ENCODE peak calls at places on chromosome 10, in six cellular contexts. S is T1000, A is OCI-LY7, J is testis, K is NCI-H1105, F is endothelial cell. X is an unnamed sample.

GRCh38 chr10:1267568-1267967 is 211.4 kb downstream of the WDR37 start:
- DNase-seq in J (no peak), F (no peak), A (no peak), S (no peak), K (no peak), X (no peak)

GRCh38 chr10:2992401-2993198 is 74.7 kb upstream of the PFKP start:
- DNase-seq in J (no peak), A (no peak), S (no peak), K (no peak), F (no peak), X (no peak)

GRCh38 chr10:59135275-59135674 is 41.2 kb upstream of the PHYHIPL start:
- DNase-seq in K (no peak), J (no peak), S (no peak), A (no peak), F (no peak), X (no peak)

GRCh38 chr10:24622781-24623301 is 100.8 kb downstream of the ARHGAP21 start:
- DNase-seq in F (no peak), A (peak; percentile 78), K (no peak), S (no peak), J (no peak), X (peak; percentile 87)

GRCh38 chr10:31694929-31695837 is 233.4 kb downstream of the ARHGAP12 start:
- DNase-seq in A (no peak), S (no peak), J (no peak), K (no peak), F (no peak), X (no peak)

GRCh38 chr10:60162631-60163030 is 227.0 kb downstream of the ANK3 start:
- DNase-seq in S (no peak), A (no peak), F (no peak), K (no peak), J (no peak), X (no peak)

GRCh38 chr10:119602241-119603095 is 5.7 kb upstream of the TIAL1 start:
- DNase-seq in K (no peak), F (peak; percentile 65), A (peak; percentile 40), S (no peak), J (no peak), X (peak; percentile 23)

GRCh38 chr10:50846753-50847152 is 38.7 kb downstream of the A1CF start:
- DNase-seq in A (no peak), K (no peak), S (peak; percentile 3), J (no peak), F (no peak), X (no peak)

GRCh38 chr10:62230344-62231138 is 38.1 kb downstream of the RTKN2 start:
- DNase-seq in S (no peak), K (no peak), A (no peak), F (no peak), J (no peak), X (peak; percentile 43)

X was measured in amniotic epithelial cell.